ENCODE peak calls at places on chromosomes 13 and 19, in eight cellular contexts. U, A, P, C, H, F, N and Q are unnamed samples.

GRCh38 chr13:50574731-50575130 is 268.8 kb downstream of the DLEU7 start:
- DNase-seq in N (no peak), U (no peak), C (no peak), A (no peak), H (no peak), P (peak), F (no peak), Q (no peak)

GRCh38 chr19:15299568-15300409 is 32.5 kb downstream of the BRD4 start:
- DNase-seq in N (no peak), A (no peak), C (no peak), U (no peak), H (no peak), P (peak), F (no peak), Q (no peak)

GRCh38 chr19:56111601-56112312 is 9.3 kb downstream of the ZNF787 start:
- DNase-seq in F (peak), P (no peak), U (peak), C (no peak), A (peak), H (peak), N (no peak), Q (no peak)

GRCh38 chr13:40069173-40070044 is 413.9 kb downstream of the COG6 start:
- DNase-seq in U (peak), P (peak), H (peak), A (peak), C (peak), N (peak), F (peak), Q (peak)

GRCh38 chr19:29387586-29387985 is 138.2 kb upstream of the VSTM2B start:
- DNase-seq in F (no peak), A (no peak), N (no peak), C (no peak), U (no peak), P (no peak), H (no peak), Q (no peak)

GRCh38 chr19:49986354-49986753 is 25.4 kb upstream of the SIGLEC11 start:
- DNase-seq in N (no peak), U (no peak), F (no peak), A (no peak), P (no peak), C (no peak), H (no peak), Q (no peak)

GRCh38 chr13:67101730-67102467 is 128.2 kb downstream of the PCDH9 start:
- DNase-seq in N (no peak), U (no peak), F (no peak), P (peak), H (no peak), C (no peak), A (no peak), Q (no peak)

GRCh38 chr13:50131998-50132936 is 117.0 kb downstream of the KCNRG start:
- DNase-seq in N (no peak), F (peak), A (no peak), H (no peak), P (no peak), C (no peak), U (peak), Q (no peak)

GRCh38 chr19:17739121-17739875 is 12.0 kb upstream of the FCHO1 start:
- DNase-seq in P (no peak), F (peak), H (peak), U (no peak), N (no peak), A (no peak), C (no peak), Q (no peak)

GRCh38 chr19:58305932-58306323 is 751 bp downstream of the ERVK3-1 start:
- DNase-seq in N (no peak), F (no peak), A (no peak), H (no peak), P (peak), C (no peak), U (no peak), Q (no peak)

GRCh38 chr13:75759531-75759930 is 123.4 kb downstream of the LMO7 start:
- DNase-seq in C (no peak), H (no peak), A (no peak), P (no peak), U (no peak), N (no peak), F (no peak), Q (no peak)

GRCh38 chr19:48627211-48627864 is 8.0 kb downstream of the SPHK2 start:
- DNase-seq in H (no peak), A (no peak), U (no peak), P (no peak), N (no peak), F (no peak), C (no peak), Q (peak)

GRCh38 chr13:43270043-43270830 is 246.9 kb downstream of the DNAJC15 start:
- DNase-seq in F (no peak), P (no peak), C (no peak), H (no peak), U (no peak), N (no peak), A (no peak), Q (no peak)

GRCh38 chr19:50311723-50312635 is 17.2 kb downstream of the KCNC3 start:
- DNase-seq in U (no peak), N (no peak), H (peak), F (no peak), A (no peak), C (peak), P (no peak), Q (no peak)

GRCh38 chr13:75691183-75691582 is 55.1 kb downstream of the LMO7 start:
- DNase-seq in H (no peak), U (no peak), C (peak), A (no peak), P (peak), N (no peak), F (no peak), Q (no peak)

GRCh38 chr13:96003304-96003703 is 49.9 kb downstream of the UGGT2 start:
- DNase-seq in C (peak), H (no peak), N (no peak), A (no peak), P (peak), F (no peak), U (no peak), Q (no peak)

GRCh38 chr13:94233401-94233800 is 246.1 kb downstream of the DCT start:
- DNase-seq in N (no peak), F (peak), P (peak), H (no peak), U (no peak), A (no peak), C (peak), Q (peak)

GRCh38 chr13:26476111-26476743 is 81.3 kb upstream of the WASF3 start:
- DNase-seq in H (no peak), A (no peak), U (no peak), F (peak), C (no peak), N (no peak), P (peak), Q (no peak)

GRCh38 chr13:55653497-55653896 is 1487.2 kb upstream of the PRR20A start:
- DNase-seq in A (no peak), U (no peak), F (no peak), P (no peak), C (no peak), N (no peak), H (no peak), Q (no peak)

GRCh38 chr19:58547323-58548312 is 3.8 kb downstream of the TRIM28 start:
- DNase-seq in H (no peak), U (no peak), P (no peak), C (no peak), F (no peak), A (no peak), N (no peak), Q (no peak)

GRCh38 chr13:23849670-23850069 is 39.5 kb downstream of the MIPEP start:
- DNase-seq in C (no peak), H (no peak), A (no peak), U (no peak), F (no peak), N (no peak), P (no peak), Q (no peak)

GRCh38 chr13:75180805-75181455 is 301.0 kb downstream of the TBC1D4 start:
- DNase-seq in P (peak), U (no peak), F (no peak), A (no peak), H (no peak), C (peak), N (no peak), Q (no peak)

GRCh38 chr13:50940509-50940908 is 30.9 kb downstream of the RNASEH2B start:
- DNase-seq in P (no peak), U (no peak), A (no peak), H (no peak), C (no peak), F (no peak), N (no peak), Q (no peak)

GRCh38 chr13:101718496-101718895 is 266.0 kb downstream of the ITGBL1 start:
- DNase-seq in C (no peak), A (no peak), P (no peak), F (no peak), H (no peak), N (no peak), U (no peak), Q (no peak)

GRCh38 chr19:48991823-48992570 is 1.1 kb downstream of the GYS1 start:
- DNase-seq in A (no peak), H (no peak), C (peak), N (no peak), U (no peak), F (peak), P (peak), Q (peak)

GRCh38 chr19:41734585-41734984 is 20.7 kb upstream of the CEACAM6 start:
- DNase-seq in N (no peak), P (no peak), F (no peak), U (no peak), A (no peak), H (no peak), C (peak), Q (no peak)

GRCh38 chr19:3776479-3777040 is 4.5 kb upstream of the RAX2 start:
- DNase-seq in U (no peak), P (no peak), N (no peak), H (no peak), F (no peak), C (no peak), A (no peak), Q (no peak)

GRCh38 chr13:77480071-77480470 is 55.4 kb upstream of the SCEL start:
- DNase-seq in A (no peak), H (no peak), P (no peak), U (no peak), N (no peak), F (no peak), C (no peak), Q (no peak)

GRCh38 chr19:38020331-38020730 is 113.3 kb downstream of the SIPA1L3 start:
- DNase-seq in F (no peak), U (no peak), P (no peak), A (no peak), H (no peak), C (no peak), N (no peak), Q (no peak)

GRCh38 chr19:408441-409005 is 424 bp downstream of the C2CD4C start:
- DNase-seq in C (no peak), N (no peak), P (no peak), U (no peak), A (no peak), H (no peak), F (peak), Q (peak)

GRCh38 chr13:45615501-45616101 is at the start of gene ERICH6B:
- DNase-seq in H (peak), A (no peak), C (no peak), U (no peak), F (peak), P (peak), N (no peak), Q (peak)

GRCh38 chr13:53254495-53254894 is 225.9 kb downstream of the OLFM4 start:
- DNase-seq in A (no peak), N (no peak), F (no peak), P (no peak), U (no peak), H (no peak), C (no peak), Q (no peak)

GRCh38 chr13:22062478-22063205 is 391.8 kb downstream of the FGF9 start:
- DNase-seq in U (no peak), N (no peak), P (no peak), A (no peak), F (no peak), C (no peak), H (no peak), Q (no peak)

GRCh38 chr13:35850569-35850968 is 280.6 kb downstream of the DCLK1 start:
- DNase-seq in F (no peak), A (no peak), N (no peak), P (no peak), H (no peak), C (no peak), U (no peak), Q (no peak)

GRCh38 chr19:7844405-7844804 is 14.4 kb downstream of the EVI5L start:
- DNase-seq in U (no peak), N (no peak), F (peak), C (no peak), A (no peak), H (no peak), P (no peak), Q (no peak)